ENCODE peak calls at places on chromosomes 11 and 22, in five cellular contexts. One of them, this sample, is unnamed. For H3K9me3 and H3K27me3, the result is how much of the 10 kb centered on the place peaks cover.

GRCh38 chr11:134730596-134731538 is 318.8 kb upstream of the B3GAT1 start:
- DNase-seq in prostate gland: no peak
- DNase-seq in Peyer's patch: no peak
- DNase-seq in breast epithelium: peak
- DNase-seq in SK-N-SH: no peak
- DNase-seq in this sample: peak

GRCh38 chr11:2758751-2759150 is 59.0 kb upstream of the KCNQ1OT1 start:
- DNase-seq in SK-N-SH: no peak
- DNase-seq in Peyer's patch: no peak
- DNase-seq in breast epithelium: no peak
- DNase-seq in prostate gland: no peak
- DNase-seq in this sample: peak

GRCh38 chr11:19756675-19757475 is 44.2 kb downstream of the NAV2 start:
- DNase-seq in Peyer's patch: no peak
- DNase-seq in SK-N-SH: no peak
- DNase-seq in prostate gland: no peak
- DNase-seq in breast epithelium: no peak
- DNase-seq in this sample: no peak

GRCh38 chr22:34886391-34886790 is 179.6 kb upstream of the ISX start:
- DNase-seq in breast epithelium: no peak
- DNase-seq in Peyer's patch: no peak
- DNase-seq in SK-N-SH: no peak
- DNase-seq in prostate gland: no peak
- DNase-seq in this sample: no peak

GRCh38 chr11:83051760-83052671 is 19.7 kb downstream of the RAB30 start:
- DNase-seq in SK-N-SH: no peak
- DNase-seq in prostate gland: peak
- DNase-seq in Peyer's patch: no peak
- DNase-seq in breast epithelium: no peak
- DNase-seq in this sample: no peak

GRCh38 chr22:23289851-23290724 is 109.8 kb downstream of the BCR start:
- DNase-seq in prostate gland: no peak
- DNase-seq in SK-N-SH: peak
- DNase-seq in breast epithelium: no peak
- DNase-seq in Peyer's patch: peak
- DNase-seq in this sample: peak

GRCh38 chr11:112253605-112254242 is 6.9 kb downstream of the PLET1 start:
- DNase-seq in Peyer's patch: no peak
- DNase-seq in breast epithelium: no peak
- DNase-seq in SK-N-SH: no peak
- DNase-seq in prostate gland: no peak
- DNase-seq in this sample: no peak

GRCh38 chr11:4523666-4524065 is 21.3 kb upstream of the OR52M1 start:
- DNase-seq in SK-N-SH: no peak
- DNase-seq in prostate gland: no peak
- DNase-seq in breast epithelium: peak
- DNase-seq in Peyer's patch: no peak
- DNase-seq in this sample: no peak

GRCh38 chr11:123314972-123315371 is 115.1 kb upstream of the GRAMD1B start:
- DNase-seq in prostate gland: peak
- DNase-seq in Peyer's patch: no peak
- DNase-seq in SK-N-SH: no peak
- DNase-seq in breast epithelium: peak
- DNase-seq in this sample: no peak

GRCh38 chr11:73295996-73296318 is 12.1 kb upstream of the ARHGEF17 start:
- DNase-seq in SK-N-SH: no peak
- DNase-seq in prostate gland: no peak
- DNase-seq in Peyer's patch: no peak
- DNase-seq in breast epithelium: no peak
- DNase-seq in this sample: no peak

GRCh38 chr11:131864205-131864604 is 493.8 kb downstream of the NTM start:
- DNase-seq in SK-N-SH: peak
- DNase-seq in Peyer's patch: no peak
- DNase-seq in breast epithelium: no peak
- DNase-seq in prostate gland: no peak
- DNase-seq in this sample: no peak

GRCh38 chr22:49586244-49586748 is 241.4 kb downstream of the BRD1 start:
- DNase-seq in breast epithelium: no peak
- DNase-seq in prostate gland: no peak
- DNase-seq in Peyer's patch: no peak
- DNase-seq in SK-N-SH: no peak
- DNase-seq in this sample: no peak

GRCh38 chr11:120210651-120211521 is at the start of gene OAF:
- DNase-seq in breast epithelium: peak
- DNase-seq in SK-N-SH: peak
- DNase-seq in Peyer's patch: peak
- DNase-seq in prostate gland: peak
- DNase-seq in this sample: peak

GRCh38 chr11:121067912-121068652 is 33.0 kb upstream of the TECTA start:
- DNase-seq in prostate gland: no peak
- DNase-seq in Peyer's patch: no peak
- DNase-seq in breast epithelium: no peak
- DNase-seq in SK-N-SH: peak
- DNase-seq in this sample: no peak

GRCh38 chr22:50092342-50092741 is 2.5 kb downstream of the MOV10L1 start:
- DNase-seq in Peyer's patch: no peak
- DNase-seq in SK-N-SH: no peak
- DNase-seq in breast epithelium: no peak
- DNase-seq in prostate gland: no peak
- DNase-seq in this sample: no peak

GRCh38 chr11:1779806-1780699 is 16.3 kb upstream of the CTSD start:
- DNase-seq in SK-N-SH: peak
- DNase-seq in prostate gland: no peak
- DNase-seq in breast epithelium: no peak
- DNase-seq in Peyer's patch: peak
- DNase-seq in this sample: no peak

GRCh38 chr11:133081020-133081419 is 451.3 kb downstream of the OPCML start:
- DNase-seq in prostate gland: no peak
- DNase-seq in SK-N-SH: no peak
- DNase-seq in breast epithelium: no peak
- DNase-seq in Peyer's patch: no peak
- DNase-seq in this sample: peak

GRCh38 chr11:61369372-61370348 is 7.5 kb downstream of the TMEM138 start:
- DNase-seq in prostate gland: peak
- DNase-seq in SK-N-SH: no peak
- DNase-seq in breast epithelium: peak
- DNase-seq in Peyer's patch: no peak
- DNase-seq in this sample: no peak

GRCh38 chr11:66818231-66818955 is 24.8 kb upstream of the RCE1 start:
- DNase-seq in prostate gland: no peak
- DNase-seq in breast epithelium: no peak
- DNase-seq in Peyer's patch: no peak
- DNase-seq in SK-N-SH: no peak
- DNase-seq in this sample: peak

GRCh38 chr11:78654071-78654470 is 79.4 kb upstream of the NARS2 start:
- DNase-seq in prostate gland: no peak
- DNase-seq in Peyer's patch: no peak
- DNase-seq in SK-N-SH: no peak
- DNase-seq in breast epithelium: peak
- DNase-seq in this sample: peak

GRCh38 chr11:67670316-67671210 is 3.9 kb downstream of the ALDH3B2 start:
- DNase-seq in SK-N-SH: peak
- DNase-seq in prostate gland: no peak
- DNase-seq in breast epithelium: no peak
- DNase-seq in Peyer's patch: no peak
- DNase-seq in this sample: peak

GRCh38 chr11:107988397-107989158 is 20.1 kb upstream of the CUL5 start:
- DNase-seq in breast epithelium: no peak
- DNase-seq in prostate gland: no peak
- DNase-seq in SK-N-SH: no peak
- DNase-seq in Peyer's patch: no peak
- DNase-seq in this sample: no peak

GRCh38 chr11:97419729-97420128 is 1029.9 kb downstream of the JRKL start:
- DNase-seq in prostate gland: no peak
- DNase-seq in breast epithelium: no peak
- DNase-seq in Peyer's patch: no peak
- DNase-seq in SK-N-SH: no peak
- DNase-seq in this sample: no peak

GRCh38 chr22:50250249-50250554 is 863 bp downstream of the HDAC10 start:
- DNase-seq in breast epithelium: no peak
- DNase-seq in SK-N-SH: no peak
- DNase-seq in prostate gland: no peak
- DNase-seq in Peyer's patch: no peak
- DNase-seq in this sample: no peak

GRCh38 chr11:68682531-68682931 is 1.8 kb upstream of the GAL start:
- DNase-seq in breast epithelium: no peak
- DNase-seq in prostate gland: no peak
- DNase-seq in SK-N-SH: no peak
- DNase-seq in Peyer's patch: no peak
- DNase-seq in this sample: no peak

GRCh38 chr22:41482319-41482935 is 13.5 kb downstream of the ACO2 start:
- DNase-seq in breast epithelium: no peak
- DNase-seq in prostate gland: no peak
- DNase-seq in SK-N-SH: no peak
- DNase-seq in Peyer's patch: no peak
- DNase-seq in this sample: no peak

GRCh38 chr22:40345271-40345670 is 1.0 kb upstream of the ADSL start:
- DNase-seq in SK-N-SH: no peak
- DNase-seq in prostate gland: no peak
- DNase-seq in breast epithelium: no peak
- DNase-seq in Peyer's patch: no peak
- DNase-seq in this sample: no peak

GRCh38 chr11:12414641-12415040 is 37.3 kb downstream of the PARVA start:
- DNase-seq in SK-N-SH: no peak
- DNase-seq in Peyer's patch: no peak
- DNase-seq in prostate gland: no peak
- DNase-seq in breast epithelium: no peak
- DNase-seq in this sample: no peak

GRCh38 chr22:26428515-26429457 is at the start of gene ASPHD2:
- DNase-seq in breast epithelium: peak
- DNase-seq in prostate gland: peak
- DNase-seq in SK-N-SH: peak
- DNase-seq in Peyer's patch: peak
- DNase-seq in this sample: peak

GRCh38 chr11:69035959-69036340 is 12.8 kb upstream of the TPCN2 start:
- DNase-seq in Peyer's patch: no peak
- DNase-seq in breast epithelium: no peak
- DNase-seq in SK-N-SH: no peak
- DNase-seq in prostate gland: no peak
- DNase-seq in this sample: no peak

DNA sequence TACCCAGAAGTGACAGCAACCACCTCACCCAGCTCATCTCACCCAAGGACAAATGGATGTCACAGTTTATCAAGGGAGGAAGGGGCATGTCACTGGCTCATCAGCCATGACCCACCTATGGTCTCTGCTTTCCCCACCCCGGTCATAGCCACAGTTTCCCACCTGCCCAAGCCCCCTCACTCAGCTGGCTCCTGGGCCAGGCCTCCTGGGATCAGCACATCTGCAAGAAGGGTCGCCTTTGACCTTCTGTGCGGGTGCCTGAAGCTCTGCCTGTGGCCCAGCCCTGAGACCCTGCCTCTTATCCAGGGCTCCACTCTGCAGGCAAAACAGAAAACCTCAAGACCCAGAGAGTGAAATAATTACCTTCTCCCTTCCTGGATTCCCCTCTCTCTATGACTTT is 236.4 kb downstream of the BUD13 start:
- DNase-seq in Peyer's patch: no peak
- DNase-seq in breast epithelium: no peak
- DNase-seq in SK-N-SH: no peak
- DNase-seq in prostate gland: no peak
- DNase-seq in this sample: peak
- H3K9me3 ChIP-seq in Peyer's patch: under half
- H3K9me3 ChIP-seq in breast epithelium: under half
- H3K9me3 ChIP-seq in SK-N-SH: under half
- H3K9me3 ChIP-seq in prostate gland: under half
- H3K9me3 ChIP-seq in this sample: under half

GRCh38 chr11:114064216-114064615 is 4.7 kb downstream of the ZBTB16 start:
- DNase-seq in SK-N-SH: no peak
- DNase-seq in Peyer's patch: no peak
- DNase-seq in prostate gland: no peak
- DNase-seq in breast epithelium: no peak
- DNase-seq in this sample: no peak
- H3K27me3 ChIP-seq in SK-N-SH: half or more
- H3K27me3 ChIP-seq in Peyer's patch: under half
- H3K27me3 ChIP-seq in prostate gland: under half
- H3K27me3 ChIP-seq in breast epithelium: under half
- H3K27me3 ChIP-seq in this sample: half or more

GRCh38 chr11:111229604-111230003 is 15.9 kb upstream of the POU2AF2 start:
- DNase-seq in prostate gland: no peak
- DNase-seq in SK-N-SH: no peak
- DNase-seq in breast epithelium: no peak
- DNase-seq in Peyer's patch: no peak
- DNase-seq in this sample: no peak

GRCh38 chr11:111225871-111226270 is 19.7 kb upstream of the POU2AF2 start:
- DNase-seq in prostate gland: no peak
- DNase-seq in SK-N-SH: no peak
- DNase-seq in Peyer's patch: no peak
- DNase-seq in breast epithelium: no peak
- DNase-seq in this sample: no peak

GRCh38 chr11:111231836-111232235 is 13.7 kb upstream of the POU2AF2 start:
- DNase-seq in SK-N-SH: no peak
- DNase-seq in prostate gland: no peak
- DNase-seq in breast epithelium: no peak
- DNase-seq in Peyer's patch: no peak
- DNase-seq in this sample: no peak

DNA sequence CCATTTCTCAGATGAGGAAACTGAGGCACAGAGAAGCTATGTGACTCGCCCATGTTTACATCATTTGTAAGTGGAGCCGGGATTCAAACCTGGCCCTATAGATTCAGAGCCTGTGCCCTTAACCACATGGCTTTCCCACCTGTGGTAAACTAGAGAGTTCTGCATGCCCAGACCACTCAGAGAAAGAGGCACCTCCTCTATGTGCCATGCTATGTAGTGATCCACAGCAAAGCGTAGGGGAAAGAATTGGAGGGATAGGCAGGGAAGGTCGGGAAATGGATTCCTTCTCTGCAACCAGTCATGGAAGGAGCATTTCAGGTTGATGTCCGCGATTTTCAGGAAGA is 15.4 kb upstream of the POU2AF2 start:
- DNase-seq in breast epithelium: no peak
- DNase-seq in prostate gland: no peak
- DNase-seq in SK-N-SH: no peak
- DNase-seq in Peyer's patch: no peak
- DNase-seq in this sample: no peak
- H3K4me3 ChIP-seq in breast epithelium: peak
- H3K4me3 ChIP-seq in prostate gland: no peak
- H3K4me3 ChIP-seq in SK-N-SH: peak
- H3K4me3 ChIP-seq in Peyer's patch: no peak
- H3K4me3 ChIP-seq in this sample: no peak

DNA sequence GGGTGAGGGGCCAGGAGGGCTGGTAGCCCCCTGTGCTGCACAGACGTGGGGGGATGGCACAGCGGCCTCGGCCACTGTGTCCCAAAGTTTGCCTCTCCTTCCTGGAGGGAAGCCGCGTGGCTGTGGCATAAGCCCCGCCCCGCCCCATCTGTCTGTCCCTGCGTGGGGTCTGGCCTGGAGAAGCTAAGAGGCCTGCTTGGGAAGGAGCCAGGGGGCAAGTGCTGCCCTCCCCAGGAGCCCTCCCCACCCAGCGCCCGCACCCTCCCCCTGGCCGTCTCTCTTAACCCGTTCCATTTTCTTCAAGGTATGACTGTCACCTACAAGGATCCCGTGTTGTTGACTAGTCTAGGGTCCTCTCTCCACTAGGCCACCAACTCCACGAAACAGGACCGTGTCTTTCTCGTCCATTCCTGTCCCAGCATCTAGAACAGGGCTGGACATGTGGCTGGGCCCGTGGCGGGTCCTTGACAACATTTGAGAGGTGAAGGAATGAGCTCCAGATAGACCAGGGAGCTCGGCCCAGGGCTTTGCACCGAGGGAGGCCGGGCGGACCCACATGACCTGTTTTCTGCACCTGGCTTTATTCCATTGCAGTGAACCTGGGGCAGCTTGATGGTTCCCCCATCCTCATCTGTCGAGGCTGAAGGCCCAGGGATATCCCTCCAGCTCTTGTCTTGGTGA is 428.0 kb downstream of the TBC1D22A start:
- DNase-seq in prostate gland: no peak
- DNase-seq in breast epithelium: no peak
- DNase-seq in SK-N-SH: no peak
- DNase-seq in Peyer's patch: no peak
- DNase-seq in this sample: peak
- H3K9me3 ChIP-seq in prostate gland: under half
- H3K9me3 ChIP-seq in breast epithelium: under half
- H3K9me3 ChIP-seq in SK-N-SH: under half
- H3K9me3 ChIP-seq in Peyer's patch: under half
- H3K9me3 ChIP-seq in this sample: under half